ENCODE peak calls at places on chromosomes 12 and 14, in six cellular contexts. V is MM.1S, X is SK-N-SH, A is PC-3, P is GM23248, E is HCT116. R is an unnamed sample. For H3K9me2, the result is how much of the 10 kb centered on the place peaks cover.

GRCh38 chr12:42446761-42447160 is 120.8 kb downstream of the PPHLN1 start:
- DNase-seq in V (no peak), X (no peak), A (no peak), P (no peak), E (no peak), R (peak)

GRCh38 chr14:72177246-72177645 is 245.0 kb downstream of the RGS6 start:
- DNase-seq in V (no peak), X (no peak), A (no peak), P (no peak), E (no peak), R (no peak)

GRCh38 chr12:98220636-98221035 is 294.8 kb upstream of the TMPO start:
- DNase-seq in V (no peak), X (no peak), A (no peak), P (no peak), E (no peak), R (no peak)

GRCh38 chr14:104803916-104804371 is 3.0 kb downstream of the ZBTB42 start:
- DNase-seq in V (no peak), X (peak), A (peak), P (peak), E (no peak), R (no peak)

GRCh38 chr12:123912415-123913385 is 59.9 kb downstream of the CCDC92 start:
- DNase-seq in V (no peak), X (peak), A (no peak), P (no peak), E (no peak), R (no peak)

GRCh38 chr12:54489857-54490256 is 7.7 kb upstream of the NCKAP1L start:
- DNase-seq in V (no peak), X (no peak), A (no peak), P (no peak), E (no peak), R (no peak)

GRCh38 chr12:10701226-10701681 is 21.9 kb downstream of the YBX3 start:
- DNase-seq in V (peak), X (no peak), A (no peak), P (peak), E (no peak), R (no peak)

GRCh38 chr12:120955232-120955631 is 23.1 kb upstream of the HNF1A start:
- DNase-seq in V (no peak), X (no peak), A (peak), P (no peak), E (peak), R (no peak)

GRCh38 chr12:47999816-48000215 is 4.5 kb downstream of the COL2A1 start:
- DNase-seq in V (no peak), X (no peak), A (no peak), P (no peak), E (no peak), R (no peak)

GRCh38 chr14:104117341-104118005 is 20.9 kb upstream of the KIF26A start:
- DNase-seq in V (no peak), X (peak), A (no peak), P (no peak), E (no peak), R (no peak)

GRCh38 chr14:77615231-77616132 is 955 bp downstream of the SPTLC2 start:
- DNase-seq in V (no peak), X (peak), A (peak), P (peak), E (no peak), R (peak)

GRCh38 chr12:108606492-108606891 is 8.6 kb upstream of the TMEM119 start:
- DNase-seq in V (no peak), X (peak), A (no peak), P (no peak), E (no peak), R (no peak)

GRCh38 chr14:103728721-103729120 is 13.1 kb downstream of the ZFYVE21 start:
- DNase-seq in V (no peak), X (no peak), A (no peak), P (no peak), E (no peak), R (no peak)

GRCh38 chr14:37091651-37092050 is 80.8 kb downstream of the SLC25A21 start:
- DNase-seq in V (no peak), X (no peak), A (no peak), P (no peak), E (no peak), R (no peak)

GRCh38 chr12:108571604-108572165 is 9.3 kb downstream of the ISCU start:
- DNase-seq in V (no peak), X (no peak), A (no peak), P (no peak), E (no peak), R (no peak)

GRCh38 chr12:3323002-3323685 is 167.9 kb upstream of the PRMT8 start:
- DNase-seq in V (no peak), X (no peak), A (no peak), P (no peak), E (no peak), R (no peak)

GRCh38 chr12:47942327-47943230 is 20.8 kb upstream of the TMEM106C start:
- DNase-seq in V (no peak), X (peak), A (no peak), P (peak), E (no peak), R (peak)

GRCh38 chr12:130137141-130138018 is 24.9 kb upstream of the FZD10 start:
- DNase-seq in V (no peak), X (no peak), A (no peak), P (no peak), E (no peak), R (no peak)

GRCh38 chr12:72549184-72549583 is 277.0 kb downstream of the TRHDE start:
- DNase-seq in V (no peak), X (no peak), A (no peak), P (no peak), E (no peak), R (no peak)

GRCh38 chr14:93977790-93978581 is 1.6 kb upstream of the ASB2 start:
- DNase-seq in V (peak), X (no peak), A (no peak), P (no peak), E (no peak), R (peak)

GRCh38 chr12:49916129-49916919 is 12.6 kb upstream of the FAIM2 start:
- DNase-seq in V (no peak), X (no peak), A (no peak), P (no peak), E (no peak), R (peak)

GRCh38 chr12:42162198-42162597 is 17.5 kb upstream of the GXYLT1 start:
- DNase-seq in V (no peak), X (no peak), A (peak), P (peak), E (no peak), R (no peak)

GRCh38 chr12:124869011-124869665 is 5.5 kb upstream of the SCARB1 start:
- DNase-seq in V (no peak), X (no peak), A (no peak), P (no peak), E (no peak), R (no peak)

GRCh38 chr12:58416211-58416610 is 474.8 kb downstream of the ATP23 start:
- DNase-seq in V (no peak), X (no peak), A (peak), P (peak), E (no peak), R (no peak)

GRCh38 chr14:66495214-66496098 is 9.3 kb downstream of the CCDC196 start:
- DNase-seq in V (peak), X (peak), A (peak), P (peak), E (peak), R (peak)

GRCh38 chr12:750356-751191 is 1.8 kb upstream of the WNK1 start:
- DNase-seq in V (no peak), X (peak), A (no peak), P (peak), E (no peak), R (peak)

GRCh38 chr12:49541140-49541861 is 2.5 kb downstream of the KCNH3 start:
- DNase-seq in V (no peak), X (peak), A (no peak), P (no peak), E (no peak), R (no peak)

GRCh38 chr14:54478621-54479215 is 10.1 kb downstream of the GMFB start:
- DNase-seq in V (no peak), X (no peak), A (no peak), P (peak), E (no peak), R (no peak)

DNA sequence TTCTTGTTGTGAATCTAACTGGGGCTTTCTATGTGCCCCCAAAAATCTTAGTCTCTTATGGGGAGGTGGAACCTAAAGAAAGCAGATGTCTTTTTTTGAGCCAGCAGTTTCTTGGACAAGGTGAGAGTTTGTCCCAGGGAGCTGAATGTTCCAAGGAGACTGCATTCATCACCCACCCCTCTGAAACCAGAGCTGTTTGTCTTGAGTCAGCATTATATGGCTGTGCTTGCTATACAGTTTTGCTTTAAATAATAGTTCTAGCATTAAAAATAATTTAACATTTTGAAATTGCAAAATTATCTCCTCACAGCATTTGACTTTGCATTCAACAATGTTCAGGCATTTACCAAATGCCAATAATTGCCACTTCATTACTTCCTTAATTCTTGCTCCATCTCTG is 813.3 kb downstream of the BCL11B start:
- DNase-seq in V (no peak), X (no peak), A (no peak), P (no peak), E (no peak), R (no peak)
- H3K9me2 ChIP-seq in V (under half), X (under half), A (under half), P (under half), E (under half), R (under half)

GRCh38 chr12:75976913-75977312 is 54.7 kb downstream of the PHLDA1 start:
- DNase-seq in V (no peak), X (no peak), A (no peak), P (no peak), E (no peak), R (no peak)

GRCh38 chr12:75979181-75979580 is 52.4 kb downstream of the PHLDA1 start:
- DNase-seq in V (no peak), X (no peak), A (peak), P (peak), E (no peak), R (no peak)

GRCh38 chr12:75977590-75977951 is 54.0 kb downstream of the PHLDA1 start:
- DNase-seq in V (no peak), X (no peak), A (no peak), P (no peak), E (no peak), R (no peak)

GRCh38 chr12:75978677-75979076 is 52.9 kb downstream of the PHLDA1 start:
- DNase-seq in V (no peak), X (no peak), A (peak), P (no peak), E (no peak), R (no peak)

DNA sequence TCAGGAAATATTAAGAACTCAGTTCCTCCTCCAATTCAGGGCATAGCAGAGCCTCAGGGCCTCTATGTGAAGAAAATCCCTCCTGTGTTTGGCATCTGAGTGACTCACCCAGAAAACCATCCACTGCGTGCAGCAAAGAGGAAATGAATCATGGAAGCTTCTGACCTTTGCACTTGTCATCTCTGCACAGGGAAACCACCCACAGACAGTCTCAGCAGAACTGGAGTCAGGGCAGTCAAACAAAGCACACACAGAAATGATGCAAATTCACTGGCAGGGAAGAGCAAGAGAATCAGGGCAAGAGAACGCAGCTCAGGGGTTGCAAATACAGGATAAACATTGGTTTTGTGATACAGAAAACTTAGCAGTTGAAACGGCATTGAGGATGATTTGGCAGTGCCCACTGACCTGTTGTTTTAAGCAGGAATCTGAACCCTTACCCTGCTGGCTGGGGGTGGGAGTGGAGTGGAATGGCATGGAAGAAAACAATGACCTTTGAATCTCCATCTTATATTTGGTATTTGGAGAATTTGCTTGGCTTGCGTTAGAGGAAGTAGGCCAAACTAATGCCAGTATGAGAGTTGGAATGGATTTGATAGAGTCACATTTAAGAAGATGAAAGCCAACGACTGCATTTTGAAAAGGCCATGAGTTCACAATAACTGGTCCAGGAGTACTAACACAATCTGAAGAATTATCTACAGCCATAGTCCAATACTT is 53.5 kb downstream of the PHLDA1 start:
- DNase-seq in V (peak), X (no peak), A (peak), P (peak), E (peak), R (no peak)
- H3K9ac ChIP-seq in V (peak), X (peak), A (peak), P (peak), E (peak), R (no peak)

DNA sequence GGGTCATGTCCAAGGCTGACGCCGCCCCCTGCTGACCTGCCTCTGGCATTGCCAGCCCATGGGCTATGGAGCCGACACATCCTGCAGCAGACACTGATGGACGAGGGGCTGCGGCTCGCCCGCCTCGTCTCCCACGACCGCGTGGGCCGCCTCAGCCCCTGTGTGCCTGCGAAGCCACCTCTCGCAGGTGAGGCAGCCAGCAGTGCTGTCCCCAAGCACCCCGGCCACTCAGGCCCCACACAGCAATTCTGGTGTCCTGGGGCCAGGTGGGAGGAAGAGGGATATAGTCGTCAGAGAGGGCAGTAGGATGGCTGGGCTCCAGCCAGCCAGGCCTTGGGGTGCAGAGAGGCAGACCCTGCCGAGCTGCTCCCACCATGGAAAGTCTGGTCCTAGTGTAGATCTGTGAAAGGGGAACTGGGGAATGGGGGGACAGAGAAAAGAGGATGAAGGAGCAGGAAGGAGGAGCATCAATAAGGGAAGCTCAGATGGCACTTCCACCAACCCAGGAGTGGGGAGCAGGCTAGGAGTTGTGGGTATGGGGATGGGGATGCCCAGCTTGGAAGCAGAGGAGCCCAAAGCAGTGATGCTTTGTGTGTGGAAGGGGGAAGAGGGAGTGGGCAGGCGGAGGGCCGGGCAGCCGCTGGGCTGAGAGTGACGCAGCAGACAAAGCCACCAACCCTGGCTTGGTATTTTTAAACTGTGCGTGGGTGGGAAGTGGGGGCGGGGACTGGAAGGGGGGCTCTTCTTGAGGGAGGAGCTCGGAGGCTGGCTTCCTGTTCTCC is 4.7 kb downstream of the NAB2 start:
- DNase-seq in V (peak), X (peak), A (peak), P (peak), E (no peak), R (peak)
- H3K9me2 ChIP-seq in V (under half), X (under half), A (under half), P (under half), E (under half), R (under half)

DNA sequence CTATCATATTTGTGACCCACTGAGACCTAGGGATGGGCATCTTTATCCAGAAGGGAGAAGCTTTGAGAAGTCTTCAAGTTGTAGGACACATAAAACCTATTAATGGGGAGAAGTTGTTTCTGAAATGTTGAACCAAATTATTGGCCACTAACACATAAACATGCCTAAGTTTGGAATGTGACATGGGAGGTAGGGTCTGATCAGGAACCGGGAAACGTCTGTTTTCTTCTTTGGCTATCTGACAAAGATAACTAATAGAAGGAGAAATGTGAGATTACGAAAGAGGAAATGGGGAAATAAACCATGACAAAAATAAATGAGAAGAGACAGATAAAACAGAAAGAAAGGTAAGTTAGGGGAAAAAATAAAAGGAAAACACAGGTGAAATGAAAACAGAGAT is 425.2 kb downstream of the EGLN3 start:
- DNase-seq in V (no peak), X (no peak), A (no peak), P (no peak), E (no peak), R (no peak)
- H3K9ac ChIP-seq in V (no peak), X (no peak), A (no peak), P (no peak), E (no peak), R (no peak)